ENCODE peak calls at places on chromosomes 3 and 15, in nine cellular contexts. One of them, this sample, is unnamed.

GRCh38 chr3:50171540-50172301 is 16.6 kb downstream of the SEMA3F start:
- DNase-seq in anterior cingulate cortex: no peak
- DNase-seq in adrenal gland: no peak
- DNase-seq in CD4-positive, CD25-positive, alpha-beta regulatory T cell: no peak
- DNase-seq in astrocyte of the spinal cord: no peak
- DNase-seq in neural crest cell: no peak
- DNase-seq in colonic mucosa: peak
- DNase-seq in activated naive CD4-positive, alpha-beta T cell treated with anti-CD3 and anti-CD28 coated beads, Interleukin-2, amount 10 ng/mL, durations not matched to agents 7 days and 5 days: no peak
- DNase-seq in GOT3: no peak
- DNase-seq in this sample: peak

GRCh38 chr3:133890972-133891644 is 4.6 kb downstream of the RAB6B start:
- DNase-seq in adrenal gland: no peak
- DNase-seq in GOT3: no peak
- DNase-seq in CD4-positive, CD25-positive, alpha-beta regulatory T cell: no peak
- DNase-seq in neural crest cell: no peak
- DNase-seq in astrocyte of the spinal cord: no peak
- DNase-seq in anterior cingulate cortex: no peak
- DNase-seq in activated naive CD4-positive, alpha-beta T cell treated with anti-CD3 and anti-CD28 coated beads, Interleukin-2, amount 10 ng/mL, durations not matched to agents 7 days and 5 days: no peak
- DNase-seq in colonic mucosa: no peak
- DNase-seq in this sample: no peak

GRCh38 chr3:172233474-172234277 is 194.3 kb downstream of the FNDC3B start:
- DNase-seq in CD4-positive, CD25-positive, alpha-beta regulatory T cell: no peak
- DNase-seq in activated naive CD4-positive, alpha-beta T cell treated with anti-CD3 and anti-CD28 coated beads, Interleukin-2, amount 10 ng/mL, durations not matched to agents 7 days and 5 days: no peak
- DNase-seq in neural crest cell: no peak
- DNase-seq in GOT3: no peak
- DNase-seq in astrocyte of the spinal cord: no peak
- DNase-seq in adrenal gland: no peak
- DNase-seq in colonic mucosa: no peak
- DNase-seq in anterior cingulate cortex: no peak
- DNase-seq in this sample: no peak

GRCh38 chr15:72983812-72984211 is 68.5 kb upstream of the NEO1 start:
- DNase-seq in colonic mucosa: no peak
- DNase-seq in neural crest cell: no peak
- DNase-seq in adrenal gland: no peak
- DNase-seq in GOT3: no peak
- DNase-seq in CD4-positive, CD25-positive, alpha-beta regulatory T cell: no peak
- DNase-seq in activated naive CD4-positive, alpha-beta T cell treated with anti-CD3 and anti-CD28 coated beads, Interleukin-2, amount 10 ng/mL, durations not matched to agents 7 days and 5 days: no peak
- DNase-seq in anterior cingulate cortex: no peak
- DNase-seq in astrocyte of the spinal cord: no peak
- DNase-seq in this sample: no peak

GRCh38 chr3:71225951-71226564 is 357.5 kb downstream of the FOXP1 start:
- DNase-seq in neural crest cell: no peak
- DNase-seq in adrenal gland: peak
- DNase-seq in GOT3: no peak
- DNase-seq in colonic mucosa: no peak
- DNase-seq in astrocyte of the spinal cord: no peak
- DNase-seq in CD4-positive, CD25-positive, alpha-beta regulatory T cell: peak
- DNase-seq in activated naive CD4-positive, alpha-beta T cell treated with anti-CD3 and anti-CD28 coated beads, Interleukin-2, amount 10 ng/mL, durations not matched to agents 7 days and 5 days: no peak
- DNase-seq in anterior cingulate cortex: no peak
- DNase-seq in this sample: no peak

GRCh38 chr3:110384601-110385000 is 687.0 kb upstream of the NECTIN3 start:
- DNase-seq in colonic mucosa: no peak
- DNase-seq in adrenal gland: no peak
- DNase-seq in neural crest cell: no peak
- DNase-seq in GOT3: no peak
- DNase-seq in anterior cingulate cortex: no peak
- DNase-seq in astrocyte of the spinal cord: peak
- DNase-seq in activated naive CD4-positive, alpha-beta T cell treated with anti-CD3 and anti-CD28 coated beads, Interleukin-2, amount 10 ng/mL, durations not matched to agents 7 days and 5 days: no peak
- DNase-seq in CD4-positive, CD25-positive, alpha-beta regulatory T cell: no peak
- DNase-seq in this sample: no peak

GRCh38 chr3:183754052-183754451 is 56.5 kb downstream of the YEATS2 start:
- DNase-seq in activated naive CD4-positive, alpha-beta T cell treated with anti-CD3 and anti-CD28 coated beads, Interleukin-2, amount 10 ng/mL, durations not matched to agents 7 days and 5 days: no peak
- DNase-seq in CD4-positive, CD25-positive, alpha-beta regulatory T cell: no peak
- DNase-seq in astrocyte of the spinal cord: no peak
- DNase-seq in colonic mucosa: no peak
- DNase-seq in adrenal gland: no peak
- DNase-seq in GOT3: no peak
- DNase-seq in neural crest cell: no peak
- DNase-seq in anterior cingulate cortex: no peak
- DNase-seq in this sample: no peak

GRCh38 chr15:77487479-77487861 is 66.8 kb downstream of the HMG20A start:
- DNase-seq in anterior cingulate cortex: no peak
- DNase-seq in activated naive CD4-positive, alpha-beta T cell treated with anti-CD3 and anti-CD28 coated beads, Interleukin-2, amount 10 ng/mL, durations not matched to agents 7 days and 5 days: no peak
- DNase-seq in GOT3: no peak
- DNase-seq in CD4-positive, CD25-positive, alpha-beta regulatory T cell: no peak
- DNase-seq in colonic mucosa: no peak
- DNase-seq in neural crest cell: no peak
- DNase-seq in astrocyte of the spinal cord: no peak
- DNase-seq in adrenal gland: no peak
- DNase-seq in this sample: no peak

GRCh38 chr3:146093928-146094327 is 67.1 kb downstream of the PLOD2 start:
- DNase-seq in anterior cingulate cortex: no peak
- DNase-seq in colonic mucosa: no peak
- DNase-seq in astrocyte of the spinal cord: no peak
- DNase-seq in neural crest cell: no peak
- DNase-seq in activated naive CD4-positive, alpha-beta T cell treated with anti-CD3 and anti-CD28 coated beads, Interleukin-2, amount 10 ng/mL, durations not matched to agents 7 days and 5 days: no peak
- DNase-seq in CD4-positive, CD25-positive, alpha-beta regulatory T cell: no peak
- DNase-seq in GOT3: no peak
- DNase-seq in adrenal gland: peak
- DNase-seq in this sample: no peak

GRCh38 chr3:34807611-34808010 is 831.7 kb upstream of the ARPP21 start:
- DNase-seq in adrenal gland: no peak
- DNase-seq in astrocyte of the spinal cord: no peak
- DNase-seq in CD4-positive, CD25-positive, alpha-beta regulatory T cell: no peak
- DNase-seq in neural crest cell: no peak
- DNase-seq in anterior cingulate cortex: no peak
- DNase-seq in colonic mucosa: no peak
- DNase-seq in GOT3: no peak
- DNase-seq in activated naive CD4-positive, alpha-beta T cell treated with anti-CD3 and anti-CD28 coated beads, Interleukin-2, amount 10 ng/mL, durations not matched to agents 7 days and 5 days: no peak
- DNase-seq in this sample: no peak

GRCh38 chr3:190671658-190672057 is 157.8 kb downstream of the IL1RAP start:
- DNase-seq in colonic mucosa: no peak
- DNase-seq in CD4-positive, CD25-positive, alpha-beta regulatory T cell: no peak
- DNase-seq in anterior cingulate cortex: no peak
- DNase-seq in GOT3: no peak
- DNase-seq in activated naive CD4-positive, alpha-beta T cell treated with anti-CD3 and anti-CD28 coated beads, Interleukin-2, amount 10 ng/mL, durations not matched to agents 7 days and 5 days: no peak
- DNase-seq in adrenal gland: no peak
- DNase-seq in astrocyte of the spinal cord: peak
- DNase-seq in neural crest cell: no peak
- DNase-seq in this sample: no peak

GRCh38 chr3:140203510-140203909 is 268.5 kb downstream of the CLSTN2 start:
- DNase-seq in adrenal gland: no peak
- DNase-seq in colonic mucosa: no peak
- DNase-seq in GOT3: no peak
- DNase-seq in anterior cingulate cortex: no peak
- DNase-seq in astrocyte of the spinal cord: no peak
- DNase-seq in neural crest cell: no peak
- DNase-seq in activated naive CD4-positive, alpha-beta T cell treated with anti-CD3 and anti-CD28 coated beads, Interleukin-2, amount 10 ng/mL, durations not matched to agents 7 days and 5 days: no peak
- DNase-seq in CD4-positive, CD25-positive, alpha-beta regulatory T cell: no peak
- DNase-seq in this sample: no peak

GRCh38 chr3:58183221-58183620 is 27.6 kb downstream of the DNASE1L3 start:
- DNase-seq in astrocyte of the spinal cord: no peak
- DNase-seq in neural crest cell: no peak
- DNase-seq in GOT3: no peak
- DNase-seq in activated naive CD4-positive, alpha-beta T cell treated with anti-CD3 and anti-CD28 coated beads, Interleukin-2, amount 10 ng/mL, durations not matched to agents 7 days and 5 days: no peak
- DNase-seq in adrenal gland: no peak
- DNase-seq in colonic mucosa: no peak
- DNase-seq in anterior cingulate cortex: no peak
- DNase-seq in CD4-positive, CD25-positive, alpha-beta regulatory T cell: no peak
- DNase-seq in this sample: no peak

GRCh38 chr3:57890874-57891273 is 117.3 kb upstream of the FLNB start:
- DNase-seq in anterior cingulate cortex: no peak
- DNase-seq in astrocyte of the spinal cord: peak
- DNase-seq in colonic mucosa: no peak
- DNase-seq in adrenal gland: no peak
- DNase-seq in neural crest cell: no peak
- DNase-seq in CD4-positive, CD25-positive, alpha-beta regulatory T cell: no peak
- DNase-seq in GOT3: no peak
- DNase-seq in activated naive CD4-positive, alpha-beta T cell treated with anti-CD3 and anti-CD28 coated beads, Interleukin-2, amount 10 ng/mL, durations not matched to agents 7 days and 5 days: no peak
- DNase-seq in this sample: no peak

GRCh38 chr3:47495111-47495510 is 18.4 kb downstream of the ELP6 start:
- DNase-seq in neural crest cell: no peak
- DNase-seq in activated naive CD4-positive, alpha-beta T cell treated with anti-CD3 and anti-CD28 coated beads, Interleukin-2, amount 10 ng/mL, durations not matched to agents 7 days and 5 days: no peak
- DNase-seq in colonic mucosa: no peak
- DNase-seq in astrocyte of the spinal cord: no peak
- DNase-seq in anterior cingulate cortex: no peak
- DNase-seq in CD4-positive, CD25-positive, alpha-beta regulatory T cell: no peak
- DNase-seq in GOT3: no peak
- DNase-seq in adrenal gland: no peak
- DNase-seq in this sample: no peak

GRCh38 chr15:77644543-77645247 is 12.0 kb upstream of the LINGO1 start:
- DNase-seq in GOT3: no peak
- DNase-seq in colonic mucosa: no peak
- DNase-seq in activated naive CD4-positive, alpha-beta T cell treated with anti-CD3 and anti-CD28 coated beads, Interleukin-2, amount 10 ng/mL, durations not matched to agents 7 days and 5 days: no peak
- DNase-seq in CD4-positive, CD25-positive, alpha-beta regulatory T cell: no peak
- DNase-seq in neural crest cell: no peak
- DNase-seq in astrocyte of the spinal cord: no peak
- DNase-seq in anterior cingulate cortex: no peak
- DNase-seq in adrenal gland: no peak
- DNase-seq in this sample: no peak

GRCh38 chr3:73419179-73419803 is 205.4 kb downstream of the PDZRN3 start:
- DNase-seq in neural crest cell: no peak
- DNase-seq in activated naive CD4-positive, alpha-beta T cell treated with anti-CD3 and anti-CD28 coated beads, Interleukin-2, amount 10 ng/mL, durations not matched to agents 7 days and 5 days: no peak
- DNase-seq in GOT3: no peak
- DNase-seq in adrenal gland: peak
- DNase-seq in colonic mucosa: no peak
- DNase-seq in anterior cingulate cortex: no peak
- DNase-seq in astrocyte of the spinal cord: peak
- DNase-seq in CD4-positive, CD25-positive, alpha-beta regulatory T cell: no peak
- DNase-seq in this sample: no peak

GRCh38 chr15:31273258-31273941 is 53.2 kb upstream of the KLF13 start:
- DNase-seq in colonic mucosa: no peak
- DNase-seq in activated naive CD4-positive, alpha-beta T cell treated with anti-CD3 and anti-CD28 coated beads, Interleukin-2, amount 10 ng/mL, durations not matched to agents 7 days and 5 days: no peak
- DNase-seq in neural crest cell: no peak
- DNase-seq in adrenal gland: peak
- DNase-seq in CD4-positive, CD25-positive, alpha-beta regulatory T cell: no peak
- DNase-seq in astrocyte of the spinal cord: no peak
- DNase-seq in anterior cingulate cortex: no peak
- DNase-seq in GOT3: no peak
- DNase-seq in this sample: no peak

GRCh38 chr3:62201438-62202035 is 171.8 kb downstream of the FEZF2 start:
- DNase-seq in CD4-positive, CD25-positive, alpha-beta regulatory T cell: peak
- DNase-seq in activated naive CD4-positive, alpha-beta T cell treated with anti-CD3 and anti-CD28 coated beads, Interleukin-2, amount 10 ng/mL, durations not matched to agents 7 days and 5 days: no peak
- DNase-seq in GOT3: no peak
- DNase-seq in anterior cingulate cortex: no peak
- DNase-seq in neural crest cell: peak
- DNase-seq in astrocyte of the spinal cord: peak
- DNase-seq in adrenal gland: no peak
- DNase-seq in colonic mucosa: no peak
- DNase-seq in this sample: peak

GRCh38 chr3:87792193-87792531 is 266.6 kb downstream of the CGGBP1 start:
- DNase-seq in activated naive CD4-positive, alpha-beta T cell treated with anti-CD3 and anti-CD28 coated beads, Interleukin-2, amount 10 ng/mL, durations not matched to agents 7 days and 5 days: no peak
- DNase-seq in astrocyte of the spinal cord: no peak
- DNase-seq in adrenal gland: no peak
- DNase-seq in CD4-positive, CD25-positive, alpha-beta regulatory T cell: no peak
- DNase-seq in colonic mucosa: no peak
- DNase-seq in neural crest cell: no peak
- DNase-seq in anterior cingulate cortex: no peak
- DNase-seq in GOT3: no peak
- DNase-seq in this sample: no peak

GRCh38 chr15:74253276-74253921 is 17.3 kb downstream of the CCDC33 start:
- DNase-seq in anterior cingulate cortex: no peak
- DNase-seq in colonic mucosa: no peak
- DNase-seq in CD4-positive, CD25-positive, alpha-beta regulatory T cell: no peak
- DNase-seq in astrocyte of the spinal cord: no peak
- DNase-seq in adrenal gland: no peak
- DNase-seq in activated naive CD4-positive, alpha-beta T cell treated with anti-CD3 and anti-CD28 coated beads, Interleukin-2, amount 10 ng/mL, durations not matched to agents 7 days and 5 days: no peak
- DNase-seq in GOT3: no peak
- DNase-seq in neural crest cell: peak
- DNase-seq in this sample: no peak

GRCh38 chr3:76661527-76662250 is 378.2 kb upstream of the ROBO2 start:
- DNase-seq in activated naive CD4-positive, alpha-beta T cell treated with anti-CD3 and anti-CD28 coated beads, Interleukin-2, amount 10 ng/mL, durations not matched to agents 7 days and 5 days: no peak
- DNase-seq in anterior cingulate cortex: no peak
- DNase-seq in astrocyte of the spinal cord: no peak
- DNase-seq in adrenal gland: no peak
- DNase-seq in neural crest cell: no peak
- DNase-seq in CD4-positive, CD25-positive, alpha-beta regulatory T cell: no peak
- DNase-seq in GOT3: no peak
- DNase-seq in colonic mucosa: no peak
- DNase-seq in this sample: no peak

GRCh38 chr3:141412087-141412935 is 44.0 kb downstream of the ZBTB38 start:
- DNase-seq in colonic mucosa: peak
- DNase-seq in astrocyte of the spinal cord: peak
- DNase-seq in anterior cingulate cortex: peak
- DNase-seq in adrenal gland: peak
- DNase-seq in neural crest cell: peak
- DNase-seq in GOT3: no peak
- DNase-seq in activated naive CD4-positive, alpha-beta T cell treated with anti-CD3 and anti-CD28 coated beads, Interleukin-2, amount 10 ng/mL, durations not matched to agents 7 days and 5 days: peak
- DNase-seq in CD4-positive, CD25-positive, alpha-beta regulatory T cell: peak
- DNase-seq in this sample: peak

GRCh38 chr3:30577788-30578187 is 28.6 kb upstream of the TGFBR2 start:
- DNase-seq in colonic mucosa: no peak
- DNase-seq in adrenal gland: no peak
- DNase-seq in CD4-positive, CD25-positive, alpha-beta regulatory T cell: no peak
- DNase-seq in activated naive CD4-positive, alpha-beta T cell treated with anti-CD3 and anti-CD28 coated beads, Interleukin-2, amount 10 ng/mL, durations not matched to agents 7 days and 5 days: no peak
- DNase-seq in neural crest cell: no peak
- DNase-seq in anterior cingulate cortex: no peak
- DNase-seq in GOT3: no peak
- DNase-seq in astrocyte of the spinal cord: no peak
- DNase-seq in this sample: no peak